ENCODE peak calls at places on chromosomes 2 and 18, in five cellular contexts. W is NCI-H510A treated with DMSO at 0.1 percent for 48 hours, R is WTC11, K is Caki2, O is DMS 273 treated with DMSO at 0.1 percent for 48 hours. T is an unnamed sample.

GRCh38 chr18:68494802-68495560 is 219.9 kb downstream of the TMX3 start:
- DNase-seq in K (no peak), O (peak), W (no peak), R (no peak), T (no peak)

GRCh38 chr2:26682155-26682554 is 10.4 kb upstream of the KCNK3 start:
- DNase-seq in W (no peak), R (no peak), K (no peak), O (no peak), T (no peak)

GRCh38 chr2:233012301-233012971 is 620 bp downstream of the NGEF start:
- DNase-seq in K (no peak), O (no peak), R (no peak), W (no peak), T (no peak)

GRCh38 chr2:239896075-239896474 is 129.1 kb downstream of the NDUFA10 start:
- DNase-seq in W (no peak), O (no peak), K (no peak), R (peak), T (no peak)

GRCh38 chr2:120007851-120008250 is 5.0 kb upstream of the EPB41L5 start:
- DNase-seq in K (no peak), O (no peak), W (no peak), R (no peak), T (no peak)

GRCh38 chr2:188303363-188304031 is 11.8 kb downstream of the GULP1 start:
- DNase-seq in R (no peak), W (no peak), O (no peak), K (peak), T (peak)

GRCh38 chr2:204794624-204795023 is 249.3 kb downstream of the PARD3B start:
- DNase-seq in W (no peak), R (no peak), O (no peak), K (no peak), T (no peak)

GRCh38 chr2:106165556-106165955 is 28.5 kb downstream of the UXS1 start:
- DNase-seq in K (no peak), R (no peak), W (no peak), O (no peak), T (no peak)

GRCh38 chr18:12989397-12990127 is 1.6 kb upstream of the CEP192 start:
- DNase-seq in K (no peak), R (no peak), O (no peak), W (peak), T (no peak)

GRCh38 chr2:1829831-1830230 is 85.5 kb upstream of the PXDN start:
- DNase-seq in R (no peak), K (no peak), O (no peak), W (peak), T (no peak)

GRCh38 chr18:46636040-46636630 is 20.9 kb downstream of the LOXHD1 start:
- DNase-seq in K (no peak), W (no peak), R (no peak), O (no peak), T (no peak)

GRCh38 chr2:86223682-86224560 is 24.7 kb downstream of the MRPL35 start:
- DNase-seq in K (no peak), O (no peak), W (no peak), R (no peak), T (no peak)

T was measured in epithelial cell of proximal tubule.